ENCODE peak calls at places on chromosomes 16 and 17, in six cellular contexts. One of them, this sample, is unnamed. For H3K9me3, the result is how much of the 10 kb centered on the place peaks cover.

GRCh38 chr17:51103050-51103449 is 17.6 kb downstream of the SPAG9 start:
- DNase-seq in CD8-positive, alpha-beta T cell: no peak
- DNase-seq in mammary epithelial cell: no peak
- DNase-seq in HCT116: no peak
- DNase-seq in AG04450: no peak
- DNase-seq in tibial nerve: no peak
- DNase-seq in this sample: no peak

GRCh38 chr17:74390680-74391653 is 23.7 kb downstream of the GPR142 start:
- DNase-seq in CD8-positive, alpha-beta T cell: no peak
- DNase-seq in mammary epithelial cell: no peak
- DNase-seq in HCT116: no peak
- DNase-seq in AG04450: no peak
- DNase-seq in tibial nerve: no peak
- DNase-seq in this sample: no peak

GRCh38 chr16:58051296-58051695 is 25.7 kb downstream of the MMP15 start:
- DNase-seq in CD8-positive, alpha-beta T cell: no peak
- DNase-seq in mammary epithelial cell: no peak
- DNase-seq in HCT116: no peak
- DNase-seq in AG04450: no peak
- DNase-seq in tibial nerve: no peak
- DNase-seq in this sample: no peak

GRCh38 chr16:78211951-78212350 is 112.5 kb downstream of the WWOX start:
- DNase-seq in CD8-positive, alpha-beta T cell: no peak
- DNase-seq in mammary epithelial cell: peak
- DNase-seq in HCT116: peak
- DNase-seq in AG04450: no peak
- DNase-seq in tibial nerve: no peak
- DNase-seq in this sample: peak

GRCh38 chr17:10357768-10358167 is 15.0 kb downstream of the MYH13 start:
- DNase-seq in CD8-positive, alpha-beta T cell: no peak
- DNase-seq in mammary epithelial cell: no peak
- DNase-seq in HCT116: no peak
- DNase-seq in AG04450: no peak
- DNase-seq in tibial nerve: no peak
- DNase-seq in this sample: no peak

GRCh38 chr17:19306160-19307111 is 56.1 kb downstream of the B9D1 start:
- DNase-seq in CD8-positive, alpha-beta T cell: peak
- DNase-seq in mammary epithelial cell: no peak
- DNase-seq in HCT116: no peak
- DNase-seq in AG04450: no peak
- DNase-seq in tibial nerve: no peak
- DNase-seq in this sample: no peak

GRCh38 chr17:1029196-1029911 is 32.4 kb downstream of the TIMM22 start:
- DNase-seq in CD8-positive, alpha-beta T cell: no peak
- DNase-seq in mammary epithelial cell: peak
- DNase-seq in HCT116: no peak
- DNase-seq in AG04450: no peak
- DNase-seq in tibial nerve: no peak
- DNase-seq in this sample: no peak

GRCh38 chr17:41618341-41619161 is 5.8 kb downstream of the KRT17 start:
- DNase-seq in CD8-positive, alpha-beta T cell: no peak
- DNase-seq in mammary epithelial cell: peak
- DNase-seq in HCT116: no peak
- DNase-seq in AG04450: no peak
- DNase-seq in tibial nerve: no peak
- DNase-seq in this sample: no peak

GRCh38 chr17:68197091-68197996 is 50.5 kb upstream of the AMZ2 start:
- DNase-seq in CD8-positive, alpha-beta T cell: peak
- DNase-seq in mammary epithelial cell: no peak
- DNase-seq in HCT116: no peak
- DNase-seq in AG04450: no peak
- DNase-seq in tibial nerve: no peak
- DNase-seq in this sample: no peak

GRCh38 chr17:76275382-76276068 is 10.4 kb downstream of the UBALD2 start:
- DNase-seq in CD8-positive, alpha-beta T cell: no peak
- DNase-seq in mammary epithelial cell: no peak
- DNase-seq in HCT116: no peak
- DNase-seq in AG04450: no peak
- DNase-seq in tibial nerve: no peak
- DNase-seq in this sample: no peak

GRCh38 chr17:6555331-6556120 is 829 bp downstream of the PITPNM3 start:
- DNase-seq in CD8-positive, alpha-beta T cell: no peak
- DNase-seq in mammary epithelial cell: peak
- DNase-seq in HCT116: no peak
- DNase-seq in AG04450: no peak
- DNase-seq in tibial nerve: no peak
- DNase-seq in this sample: no peak

GRCh38 chr17:47278561-47278960 is 24.9 kb downstream of the ITGB3 start:
- DNase-seq in CD8-positive, alpha-beta T cell: no peak
- DNase-seq in mammary epithelial cell: no peak
- DNase-seq in HCT116: no peak
- DNase-seq in AG04450: no peak
- DNase-seq in tibial nerve: no peak
- DNase-seq in this sample: no peak

GRCh38 chr16:64051826-64052225 is 1070.0 kb downstream of the CDH11 start:
- DNase-seq in CD8-positive, alpha-beta T cell: no peak
- DNase-seq in mammary epithelial cell: peak
- DNase-seq in HCT116: no peak
- DNase-seq in AG04450: no peak
- DNase-seq in tibial nerve: no peak
- DNase-seq in this sample: no peak

DNA sequence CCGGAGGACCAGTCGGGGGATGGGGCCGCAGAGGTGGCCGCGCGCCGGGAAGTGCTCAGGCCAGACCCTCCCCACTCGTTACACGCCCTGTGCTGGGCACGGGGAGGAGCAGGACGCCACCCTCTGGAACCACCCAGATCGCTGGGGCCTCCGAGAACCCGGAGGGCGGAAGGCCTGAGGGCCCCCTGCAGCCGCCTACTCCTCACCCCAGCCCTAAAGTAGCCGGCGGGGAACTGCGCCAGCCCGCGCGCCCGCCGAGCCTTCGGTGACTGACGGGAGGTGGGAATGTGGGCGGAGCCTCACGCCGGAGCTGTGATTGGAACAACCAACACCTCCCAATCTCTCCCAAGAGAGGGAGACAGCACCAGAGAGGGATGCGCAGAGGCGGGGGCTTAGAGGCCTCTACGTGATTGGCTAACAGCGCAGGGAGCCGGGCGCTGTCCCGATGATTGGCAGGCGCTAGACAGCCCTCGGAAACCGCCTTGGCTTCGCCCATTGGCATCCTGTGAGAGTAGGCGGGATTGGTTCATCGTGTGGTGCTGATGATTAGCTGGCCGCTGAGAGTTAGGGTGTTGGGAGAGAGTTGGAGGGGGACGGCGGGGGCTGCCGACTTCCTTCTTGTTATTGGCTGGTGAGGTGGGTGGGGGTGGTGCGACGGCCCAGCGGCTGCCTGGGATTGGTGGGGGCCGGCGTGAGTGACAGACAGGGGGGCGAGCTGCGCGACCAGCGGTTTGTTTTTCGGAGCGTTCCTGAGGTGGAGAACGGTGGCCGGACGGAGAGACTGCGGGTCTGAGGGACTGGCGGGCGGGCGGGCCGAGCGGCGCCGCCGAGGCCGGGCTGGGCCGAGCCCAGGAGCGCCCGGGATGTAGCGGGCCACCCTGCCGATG is at the start of gene MAP3K3:
- DNase-seq in CD8-positive, alpha-beta T cell: peak
- DNase-seq in mammary epithelial cell: peak
- DNase-seq in HCT116: peak
- DNase-seq in AG04450: peak
- DNase-seq in tibial nerve: peak
- DNase-seq in this sample: peak
- TF ChIP-seq CTCF in CD8-positive, alpha-beta T cell: no peak
- TF ChIP-seq CTCF in mammary epithelial cell: no peak
- TF ChIP-seq CTCF in HCT116: no peak
- TF ChIP-seq CTCF in AG04450: peak
- TF ChIP-seq CTCF in tibial nerve: peak
- TF ChIP-seq CTCF in this sample: peak

GRCh38 chr16:66207139-66207863 is 159.2 kb upstream of the CDH5 start:
- DNase-seq in CD8-positive, alpha-beta T cell: no peak
- DNase-seq in mammary epithelial cell: no peak
- DNase-seq in HCT116: no peak
- DNase-seq in AG04450: no peak
- DNase-seq in tibial nerve: no peak
- DNase-seq in this sample: no peak
- H3K9me3 ChIP-seq in CD8-positive, alpha-beta T cell: under half
- H3K9me3 ChIP-seq in mammary epithelial cell: under half
- H3K9me3 ChIP-seq in HCT116: under half
- H3K9me3 ChIP-seq in AG04450: under half
- H3K9me3 ChIP-seq in tibial nerve: under half
- H3K9me3 ChIP-seq in this sample: under half

DNA sequence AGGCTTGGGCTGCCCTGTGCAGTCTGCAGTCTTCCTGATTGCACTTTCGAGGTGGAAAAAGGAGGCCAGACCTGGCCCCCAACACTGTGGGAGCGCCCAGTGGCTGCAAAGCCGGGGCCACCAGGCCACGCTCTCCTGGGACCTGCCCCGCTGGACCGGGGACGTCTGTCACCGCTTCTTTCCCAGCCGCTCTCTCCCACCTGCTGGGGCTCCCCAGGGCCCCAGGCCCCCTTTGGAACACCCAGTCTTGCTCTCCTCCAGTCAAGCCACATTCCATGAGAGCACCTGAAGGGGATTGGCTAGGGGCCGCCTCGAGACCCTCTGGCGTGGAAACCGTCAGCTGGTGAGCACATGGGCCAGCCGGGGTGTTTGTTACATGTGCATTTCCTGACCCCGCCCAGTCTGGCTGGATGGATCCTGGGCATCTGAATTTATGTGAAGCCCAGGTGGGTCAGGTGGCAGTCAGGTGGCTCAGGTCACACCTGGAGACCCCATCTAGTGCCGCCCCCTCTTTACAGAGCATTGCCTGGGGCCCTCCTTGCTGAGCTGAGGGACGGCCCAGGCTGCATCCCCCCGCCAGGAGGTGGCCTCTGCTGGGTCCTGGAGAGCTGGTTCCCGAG is 37.7 kb upstream of the CBFA2T3 start:
- DNase-seq in CD8-positive, alpha-beta T cell: no peak
- DNase-seq in mammary epithelial cell: no peak
- DNase-seq in HCT116: no peak
- DNase-seq in AG04450: no peak
- DNase-seq in tibial nerve: no peak
- DNase-seq in this sample: no peak
- H3K4me3 ChIP-seq in CD8-positive, alpha-beta T cell: no peak
- H3K4me3 ChIP-seq in mammary epithelial cell: no peak
- H3K4me3 ChIP-seq in HCT116: no peak
- H3K4me3 ChIP-seq in AG04450: no peak
- H3K4me3 ChIP-seq in tibial nerve: no peak
- H3K4me3 ChIP-seq in this sample: no peak

DNA sequence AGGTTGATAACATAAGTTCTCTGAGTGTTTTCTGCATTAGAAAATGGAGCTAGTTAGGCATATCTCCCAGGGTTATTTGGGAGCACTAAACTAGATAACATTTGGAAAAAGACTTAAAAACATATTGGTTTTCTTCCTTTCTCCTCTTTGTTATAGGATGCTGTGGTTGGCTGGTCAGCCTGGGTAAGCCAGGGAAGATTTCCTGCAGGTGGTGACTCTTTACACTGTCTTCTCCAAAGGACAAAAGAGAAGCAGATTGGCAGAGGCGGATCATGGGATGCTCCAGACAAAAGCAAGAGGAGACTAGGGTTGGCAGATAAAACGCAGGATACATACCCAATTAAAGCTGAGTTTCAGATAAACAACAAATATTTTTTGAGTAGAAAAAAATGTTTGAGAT is 6.2 kb upstream of the CRYBA1 start:
- DNase-seq in CD8-positive, alpha-beta T cell: no peak
- DNase-seq in mammary epithelial cell: no peak
- DNase-seq in HCT116: no peak
- DNase-seq in AG04450: no peak
- DNase-seq in tibial nerve: no peak
- DNase-seq in this sample: no peak
- TF ChIP-seq CTCF in CD8-positive, alpha-beta T cell: no peak
- TF ChIP-seq CTCF in mammary epithelial cell: no peak
- TF ChIP-seq CTCF in HCT116: no peak
- TF ChIP-seq CTCF in AG04450: no peak
- TF ChIP-seq CTCF in tibial nerve: no peak
- TF ChIP-seq CTCF in this sample: no peak

GRCh38 chr16:25311950-25312349 is 54.3 kb upstream of the ZKSCAN2 start:
- DNase-seq in CD8-positive, alpha-beta T cell: no peak
- DNase-seq in mammary epithelial cell: no peak
- DNase-seq in HCT116: no peak
- DNase-seq in AG04450: no peak
- DNase-seq in tibial nerve: no peak
- DNase-seq in this sample: no peak

GRCh38 chr16:25317732-25318316 is 60.2 kb upstream of the ZKSCAN2 start:
- DNase-seq in CD8-positive, alpha-beta T cell: no peak
- DNase-seq in mammary epithelial cell: no peak
- DNase-seq in HCT116: no peak
- DNase-seq in AG04450: no peak
- DNase-seq in tibial nerve: no peak
- DNase-seq in this sample: no peak
- H3K9me3 ChIP-seq in CD8-positive, alpha-beta T cell: under half
- H3K9me3 ChIP-seq in mammary epithelial cell: under half
- H3K9me3 ChIP-seq in HCT116: under half
- H3K9me3 ChIP-seq in AG04450: under half
- H3K9me3 ChIP-seq in tibial nerve: under half
- H3K9me3 ChIP-seq in this sample: under half

DNA sequence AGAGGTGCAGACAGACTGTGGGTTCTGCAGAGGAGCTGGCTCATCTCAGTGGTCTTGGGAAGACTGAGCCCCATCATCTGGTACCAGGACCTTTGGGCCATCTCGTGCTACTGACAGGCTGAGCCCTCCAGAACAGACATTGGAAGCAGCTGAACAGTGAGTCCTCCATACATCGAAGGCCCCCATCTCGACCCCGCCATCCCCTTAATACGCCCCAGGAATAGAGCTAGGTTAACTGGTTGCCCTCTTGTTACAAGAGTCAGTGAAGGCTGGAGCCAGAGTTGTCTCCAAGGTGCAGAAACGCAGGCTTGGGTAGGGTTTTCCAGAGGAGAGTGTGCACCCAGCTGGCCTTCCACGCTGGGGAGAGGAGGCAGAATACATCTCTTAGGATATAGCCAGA is 76.0 kb downstream of the N4BP1 start:
- DNase-seq in CD8-positive, alpha-beta T cell: no peak
- DNase-seq in mammary epithelial cell: no peak
- DNase-seq in HCT116: no peak
- DNase-seq in AG04450: no peak
- DNase-seq in tibial nerve: no peak
- DNase-seq in this sample: no peak
- H3K4me3 ChIP-seq in CD8-positive, alpha-beta T cell: no peak
- H3K4me3 ChIP-seq in mammary epithelial cell: no peak
- H3K4me3 ChIP-seq in HCT116: no peak
- H3K4me3 ChIP-seq in AG04450: no peak
- H3K4me3 ChIP-seq in tibial nerve: no peak
- H3K4me3 ChIP-seq in this sample: no peak

This sample was measured in body of pancreas.